ENCODE peak calls at places on chromosomes 12 and 14, in ten cellular contexts. One of them, this sample, is unnamed. For H3K36me3, the result is how much of the 10 kb centered on the place peaks cover.

GRCh38 chr14:99350751-99351150 is 78.8 kb upstream of the BCL11B start:
- DNase-seq in BE2C: no peak
- DNase-seq in HCT116: no peak
- DNase-seq in H1: no peak
- DNase-seq in body of pancreas: no peak
- DNase-seq in SK-N-SH: peak
- DNase-seq in kidney epithelial cell: no peak
- DNase-seq in stomach: no peak
- DNase-seq in mammary epithelial cell: no peak
- DNase-seq in sigmoid colon: no peak
- DNase-seq in this sample: no peak

GRCh38 chr12:55927588-55928502 is at the start of gene PYM1:
- DNase-seq in mammary epithelial cell: peak
- DNase-seq in kidney epithelial cell: no peak
- DNase-seq in H1: peak
- DNase-seq in HCT116: peak
- DNase-seq in stomach: peak
- DNase-seq in SK-N-SH: peak
- DNase-seq in body of pancreas: peak
- DNase-seq in BE2C: peak
- DNase-seq in sigmoid colon: peak
- DNase-seq in this sample: peak

GRCh38 chr12:105444809-105445102 is 114.3 kb downstream of the C12orf75 start:
- DNase-seq in stomach: no peak
- DNase-seq in kidney epithelial cell: no peak
- DNase-seq in mammary epithelial cell: peak
- DNase-seq in H1: no peak
- DNase-seq in HCT116: no peak
- DNase-seq in sigmoid colon: no peak
- DNase-seq in BE2C: no peak
- DNase-seq in SK-N-SH: no peak
- DNase-seq in body of pancreas: no peak
- DNase-seq in this sample: no peak

GRCh38 chr14:30195946-30196345 is 268.3 kb upstream of the PRKD1 start:
- DNase-seq in kidney epithelial cell: no peak
- DNase-seq in H1: no peak
- DNase-seq in BE2C: no peak
- DNase-seq in stomach: no peak
- DNase-seq in SK-N-SH: no peak
- DNase-seq in body of pancreas: no peak
- DNase-seq in mammary epithelial cell: no peak
- DNase-seq in HCT116: no peak
- DNase-seq in sigmoid colon: no peak
- DNase-seq in this sample: no peak

GRCh38 chr12:1936406-1937320 is 18.2 kb upstream of the CACNA2D4 start:
- DNase-seq in stomach: peak
- DNase-seq in kidney epithelial cell: peak
- DNase-seq in H1: peak
- DNase-seq in sigmoid colon: peak
- DNase-seq in SK-N-SH: peak
- DNase-seq in HCT116: no peak
- DNase-seq in mammary epithelial cell: peak
- DNase-seq in body of pancreas: peak
- DNase-seq in BE2C: peak
- DNase-seq in this sample: no peak

GRCh38 chr12:47729233-47729632 is 3.9 kb upstream of the ENDOU start:
- DNase-seq in H1: no peak
- DNase-seq in stomach: no peak
- DNase-seq in kidney epithelial cell: no peak
- DNase-seq in sigmoid colon: no peak
- DNase-seq in body of pancreas: no peak
- DNase-seq in HCT116: no peak
- DNase-seq in mammary epithelial cell: peak
- DNase-seq in BE2C: no peak
- DNase-seq in SK-N-SH: no peak
- DNase-seq in this sample: no peak

GRCh38 chr12:2593045-2593444 is 201.7 kb upstream of the FKBP4 start:
- DNase-seq in sigmoid colon: peak
- DNase-seq in BE2C: no peak
- DNase-seq in H1: no peak
- DNase-seq in kidney epithelial cell: no peak
- DNase-seq in stomach: no peak
- DNase-seq in SK-N-SH: no peak
- DNase-seq in mammary epithelial cell: no peak
- DNase-seq in body of pancreas: no peak
- DNase-seq in HCT116: no peak
- DNase-seq in this sample: no peak

GRCh38 chr12:91311081-91311480 is 128.5 kb upstream of the DCN start:
- DNase-seq in kidney epithelial cell: no peak
- DNase-seq in stomach: no peak
- DNase-seq in sigmoid colon: no peak
- DNase-seq in mammary epithelial cell: no peak
- DNase-seq in H1: no peak
- DNase-seq in body of pancreas: no peak
- DNase-seq in SK-N-SH: no peak
- DNase-seq in HCT116: no peak
- DNase-seq in BE2C: no peak
- DNase-seq in this sample: no peak

GRCh38 chr12:26179829-26180228 is 15.5 kb upstream of the SSPN start:
- DNase-seq in HCT116: no peak
- DNase-seq in stomach: no peak
- DNase-seq in body of pancreas: no peak
- DNase-seq in sigmoid colon: no peak
- DNase-seq in BE2C: no peak
- DNase-seq in kidney epithelial cell: no peak
- DNase-seq in mammary epithelial cell: no peak
- DNase-seq in SK-N-SH: no peak
- DNase-seq in H1: no peak
- DNase-seq in this sample: no peak

GRCh38 chr14:61562321-61563161 is 132.8 kb upstream of the HIF1A start:
- DNase-seq in sigmoid colon: no peak
- DNase-seq in kidney epithelial cell: peak
- DNase-seq in H1: no peak
- DNase-seq in body of pancreas: peak
- DNase-seq in mammary epithelial cell: peak
- DNase-seq in BE2C: no peak
- DNase-seq in HCT116: peak
- DNase-seq in stomach: no peak
- DNase-seq in SK-N-SH: no peak
- DNase-seq in this sample: no peak

GRCh38 chr12:107749094-107749493 is 11.8 kb downstream of the PRDM4 start:
- DNase-seq in sigmoid colon: no peak
- DNase-seq in H1: no peak
- DNase-seq in mammary epithelial cell: peak
- DNase-seq in BE2C: no peak
- DNase-seq in stomach: no peak
- DNase-seq in SK-N-SH: no peak
- DNase-seq in body of pancreas: no peak
- DNase-seq in kidney epithelial cell: no peak
- DNase-seq in HCT116: no peak
- DNase-seq in this sample: no peak

GRCh38 chr14:63343878-63344277 is 25.1 kb upstream of the GPHB5 start:
- DNase-seq in kidney epithelial cell: no peak
- DNase-seq in H1: no peak
- DNase-seq in BE2C: no peak
- DNase-seq in body of pancreas: no peak
- DNase-seq in SK-N-SH: no peak
- DNase-seq in sigmoid colon: no peak
- DNase-seq in HCT116: no peak
- DNase-seq in stomach: no peak
- DNase-seq in mammary epithelial cell: peak
- DNase-seq in this sample: no peak

GRCh38 chr12:7042847-7043246 is 17.7 kb upstream of the C1S start:
- DNase-seq in SK-N-SH: peak
- DNase-seq in stomach: no peak
- DNase-seq in BE2C: no peak
- DNase-seq in H1: no peak
- DNase-seq in body of pancreas: no peak
- DNase-seq in HCT116: peak
- DNase-seq in kidney epithelial cell: no peak
- DNase-seq in sigmoid colon: no peak
- DNase-seq in mammary epithelial cell: peak
- DNase-seq in this sample: no peak

GRCh38 chr12:72560370-72560769 is 288.2 kb downstream of the TRHDE start:
- DNase-seq in SK-N-SH: no peak
- DNase-seq in body of pancreas: no peak
- DNase-seq in BE2C: no peak
- DNase-seq in kidney epithelial cell: no peak
- DNase-seq in stomach: no peak
- DNase-seq in H1: no peak
- DNase-seq in mammary epithelial cell: no peak
- DNase-seq in HCT116: no peak
- DNase-seq in sigmoid colon: no peak
- DNase-seq in this sample: no peak
- TF ChIP-seq CTCF in SK-N-SH: no peak
- TF ChIP-seq CTCF in body of pancreas: no peak
- TF ChIP-seq CTCF in BE2C: no peak
- TF ChIP-seq CTCF in kidney epithelial cell: no peak
- TF ChIP-seq CTCF in stomach: no peak
- TF ChIP-seq CTCF in H1: peak
- TF ChIP-seq CTCF in mammary epithelial cell: no peak
- TF ChIP-seq CTCF in HCT116: no peak
- TF ChIP-seq CTCF in sigmoid colon: no peak
- TF ChIP-seq CTCF in this sample: no peak

GRCh38 chr12:96720363-96720705 is 186.7 kb upstream of the NEDD1 start:
- DNase-seq in BE2C: no peak
- DNase-seq in SK-N-SH: no peak
- DNase-seq in HCT116: no peak
- DNase-seq in mammary epithelial cell: peak
- DNase-seq in stomach: no peak
- DNase-seq in sigmoid colon: no peak
- DNase-seq in kidney epithelial cell: no peak
- DNase-seq in H1: no peak
- DNase-seq in body of pancreas: peak
- DNase-seq in this sample: peak

GRCh38 chr12:96714199-96714598 is 192.9 kb upstream of the NEDD1 start:
- DNase-seq in H1: no peak
- DNase-seq in SK-N-SH: no peak
- DNase-seq in body of pancreas: no peak
- DNase-seq in sigmoid colon: no peak
- DNase-seq in mammary epithelial cell: no peak
- DNase-seq in kidney epithelial cell: no peak
- DNase-seq in stomach: no peak
- DNase-seq in HCT116: no peak
- DNase-seq in BE2C: no peak
- DNase-seq in this sample: no peak

GRCh38 chr12:96719671-96720362 is 187.2 kb upstream of the NEDD1 start:
- DNase-seq in kidney epithelial cell: no peak
- DNase-seq in H1: no peak
- DNase-seq in HCT116: no peak
- DNase-seq in SK-N-SH: no peak
- DNase-seq in mammary epithelial cell: peak
- DNase-seq in body of pancreas: peak
- DNase-seq in stomach: no peak
- DNase-seq in BE2C: no peak
- DNase-seq in sigmoid colon: no peak
- DNase-seq in this sample: peak
- H3K4me3 ChIP-seq in kidney epithelial cell: no peak
- H3K4me3 ChIP-seq in H1: no peak
- H3K4me3 ChIP-seq in HCT116: no peak
- H3K4me3 ChIP-seq in SK-N-SH: peak
- H3K4me3 ChIP-seq in mammary epithelial cell: peak
- H3K4me3 ChIP-seq in body of pancreas: peak
- H3K4me3 ChIP-seq in stomach: peak
- H3K4me3 ChIP-seq in BE2C: peak
- H3K4me3 ChIP-seq in sigmoid colon: peak
- H3K4me3 ChIP-seq in this sample: peak

DNA sequence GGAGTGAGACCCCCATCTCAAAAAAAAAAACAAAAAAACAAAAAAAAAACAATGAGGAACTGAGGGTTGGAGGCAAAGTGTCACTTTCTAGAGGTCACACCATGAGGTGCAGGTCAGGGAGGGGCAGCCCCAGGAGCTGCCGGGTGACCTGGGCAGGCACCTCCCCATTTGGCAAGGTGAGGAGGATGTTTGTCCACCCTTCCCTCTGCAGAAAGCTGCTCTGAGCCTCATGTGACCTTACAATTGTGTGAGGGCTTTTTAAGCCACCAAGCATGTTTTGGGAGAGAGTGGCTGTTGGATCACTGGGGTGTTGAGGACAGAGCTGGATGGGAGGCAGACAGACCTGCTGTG is 49.6 kb downstream of the FOXN4 start:
- DNase-seq in SK-N-SH: no peak
- DNase-seq in mammary epithelial cell: no peak
- DNase-seq in stomach: no peak
- DNase-seq in BE2C: no peak
- DNase-seq in body of pancreas: no peak
- DNase-seq in H1: no peak
- DNase-seq in kidney epithelial cell: no peak
- DNase-seq in HCT116: no peak
- DNase-seq in sigmoid colon: peak
- DNase-seq in this sample: no peak
- H3K36me3 ChIP-seq in SK-N-SH: under half
- H3K36me3 ChIP-seq in mammary epithelial cell: under half
- H3K36me3 ChIP-seq in stomach: half or more
- H3K36me3 ChIP-seq in BE2C: under half
- H3K36me3 ChIP-seq in body of pancreas: under half
- H3K36me3 ChIP-seq in H1: under half
- H3K36me3 ChIP-seq in kidney epithelial cell: under half
- H3K36me3 ChIP-seq in HCT116: under half
- H3K36me3 ChIP-seq in sigmoid colon: half or more
- H3K36me3 ChIP-seq in this sample: under half

GRCh38 chr12:132556801-132557200 is 53.6 kb downstream of the LRCOL1 start:
- DNase-seq in BE2C: no peak
- DNase-seq in kidney epithelial cell: no peak
- DNase-seq in SK-N-SH: no peak
- DNase-seq in stomach: no peak
- DNase-seq in mammary epithelial cell: no peak
- DNase-seq in sigmoid colon: no peak
- DNase-seq in body of pancreas: no peak
- DNase-seq in HCT116: no peak
- DNase-seq in H1: no peak
- DNase-seq in this sample: no peak

GRCh38 chr12:132557291-132557968 is 53.0 kb downstream of the LRCOL1 start:
- DNase-seq in mammary epithelial cell: no peak
- DNase-seq in HCT116: no peak
- DNase-seq in BE2C: no peak
- DNase-seq in H1: no peak
- DNase-seq in sigmoid colon: no peak
- DNase-seq in body of pancreas: no peak
- DNase-seq in kidney epithelial cell: no peak
- DNase-seq in SK-N-SH: no peak
- DNase-seq in stomach: no peak
- DNase-seq in this sample: no peak

GRCh38 chr12:132556216-132556615 is 54.2 kb downstream of the LRCOL1 start:
- DNase-seq in stomach: no peak
- DNase-seq in kidney epithelial cell: no peak
- DNase-seq in mammary epithelial cell: no peak
- DNase-seq in sigmoid colon: no peak
- DNase-seq in BE2C: no peak
- DNase-seq in body of pancreas: no peak
- DNase-seq in HCT116: no peak
- DNase-seq in H1: no peak
- DNase-seq in SK-N-SH: no peak
- DNase-seq in this sample: no peak

GRCh38 chr12:132555686-132556085 is 54.7 kb downstream of the LRCOL1 start:
- DNase-seq in sigmoid colon: no peak
- DNase-seq in HCT116: no peak
- DNase-seq in body of pancreas: no peak
- DNase-seq in kidney epithelial cell: no peak
- DNase-seq in SK-N-SH: no peak
- DNase-seq in stomach: no peak
- DNase-seq in BE2C: no peak
- DNase-seq in H1: no peak
- DNase-seq in mammary epithelial cell: no peak
- DNase-seq in this sample: no peak

GRCh38 chr12:132554857-132555630 is 55.3 kb downstream of the LRCOL1 start:
- DNase-seq in mammary epithelial cell: no peak
- DNase-seq in sigmoid colon: no peak
- DNase-seq in body of pancreas: peak
- DNase-seq in stomach: no peak
- DNase-seq in SK-N-SH: peak
- DNase-seq in HCT116: no peak
- DNase-seq in BE2C: no peak
- DNase-seq in kidney epithelial cell: no peak
- DNase-seq in H1: peak
- DNase-seq in this sample: peak
- TF ChIP-seq CTCF in mammary epithelial cell: peak
- TF ChIP-seq CTCF in sigmoid colon: no peak
- TF ChIP-seq CTCF in body of pancreas: no peak
- TF ChIP-seq CTCF in stomach: no peak
- TF ChIP-seq CTCF in SK-N-SH: peak
- TF ChIP-seq CTCF in HCT116: no peak
- TF ChIP-seq CTCF in BE2C: peak
- TF ChIP-seq CTCF in kidney epithelial cell: peak
- TF ChIP-seq CTCF in H1: no peak
- TF ChIP-seq CTCF in this sample: peak